ENCODE peak calls at places on chromosome 9, in four cellular contexts. One of them, this sample, is unnamed.

GRCh38 chr9:69204378-69204777 is 30.3 kb downstream of the TJP2 start:
- DNase-seq in GM12878: no peak
- DNase-seq in HepG2: no peak
- DNase-seq in K562: no peak
- DNase-seq in this sample: no peak

GRCh38 chr9:2359821-2360220 is 261.8 kb upstream of the VLDLR start:
- DNase-seq in GM12878: no peak
- DNase-seq in HepG2: no peak
- DNase-seq in K562: no peak
- DNase-seq in this sample: no peak

GRCh38 chr9:136619742-136620440 is 42.8 kb upstream of the EGFL7 start:
- DNase-seq in GM12878: no peak
- DNase-seq in HepG2: peak
- DNase-seq in K562: no peak
- DNase-seq in this sample: no peak

GRCh38 chr9:94904806-94905205 is 178.3 kb downstream of the AOPEP start:
- DNase-seq in GM12878: no peak
- DNase-seq in HepG2: peak
- DNase-seq in K562: no peak
- DNase-seq in this sample: no peak

GRCh38 chr9:112112941-112113399 is 62.1 kb downstream of the SUSD1 start:
- DNase-seq in GM12878: no peak
- DNase-seq in HepG2: peak
- DNase-seq in K562: no peak
- DNase-seq in this sample: peak

GRCh38 chr9:115006660-115007059 is 76.3 kb upstream of the TNFSF8 start:
- DNase-seq in GM12878: no peak
- DNase-seq in HepG2: no peak
- DNase-seq in K562: no peak
- DNase-seq in this sample: no peak

GRCh38 chr9:88090151-88090581 is 48.1 kb downstream of the SPATA31C2 start:
- DNase-seq in GM12878: no peak
- DNase-seq in HepG2: no peak
- DNase-seq in K562: no peak
- DNase-seq in this sample: peak

GRCh38 chr9:106731910-106732309 is 131.1 kb upstream of the ZNF462 start:
- DNase-seq in GM12878: no peak
- DNase-seq in HepG2: no peak
- DNase-seq in K562: no peak
- DNase-seq in this sample: no peak

GRCh38 chr9:118446962-118447490 is 742.8 kb downstream of the TLR4 start:
- DNase-seq in GM12878: no peak
- DNase-seq in HepG2: no peak
- DNase-seq in K562: no peak
- DNase-seq in this sample: no peak

GRCh38 chr9:96478829-96479371 is 28.9 kb downstream of the HABP4 start:
- DNase-seq in GM12878: peak
- DNase-seq in HepG2: no peak
- DNase-seq in K562: no peak
- DNase-seq in this sample: no peak

GRCh38 chr9:88742483-88742882 is 207.5 kb downstream of the NXNL2 start:
- DNase-seq in GM12878: no peak
- DNase-seq in HepG2: no peak
- DNase-seq in K562: no peak
- DNase-seq in this sample: no peak

GRCh38 chr9:137164370-137165249 is 5.2 kb downstream of the LRRC26 start:
- DNase-seq in GM12878: no peak
- DNase-seq in HepG2: no peak
- DNase-seq in K562: no peak
- DNase-seq in this sample: no peak

GRCh38 chr9:98998441-98999151 is 54.9 kb downstream of the COL15A1 start:
- DNase-seq in GM12878: no peak
- DNase-seq in HepG2: peak
- DNase-seq in K562: peak
- DNase-seq in this sample: peak

GRCh38 chr9:136155576-136155975 is 36.9 kb upstream of the TMEM250 start:
- DNase-seq in GM12878: no peak
- DNase-seq in HepG2: no peak
- DNase-seq in K562: no peak
- DNase-seq in this sample: no peak

GRCh38 chr9:86548220-86548619 is 194.0 kb upstream of the TUT7 start:
- DNase-seq in GM12878: no peak
- DNase-seq in HepG2: no peak
- DNase-seq in K562: no peak
- DNase-seq in this sample: no peak

GRCh38 chr9:21854594-21854993 is 52.2 kb downstream of the MTAP start:
- DNase-seq in GM12878: no peak
- DNase-seq in HepG2: peak
- DNase-seq in K562: no peak
- DNase-seq in this sample: no peak

GRCh38 chr9:33408087-33408486 is 5.7 kb upstream of the AQP7 start:
- DNase-seq in GM12878: no peak
- DNase-seq in HepG2: no peak
- DNase-seq in K562: no peak
- DNase-seq in this sample: no peak

GRCh38 chr9:121376214-121376830 is 6.3 kb upstream of the STOM start:
- DNase-seq in GM12878: no peak
- DNase-seq in HepG2: no peak
- DNase-seq in K562: no peak
- DNase-seq in this sample: no peak

GRCh38 chr9:117403848-117404247 is 11.0 kb downstream of the ASTN2 start:
- DNase-seq in GM12878: no peak
- DNase-seq in HepG2: no peak
- DNase-seq in K562: no peak
- DNase-seq in this sample: no peak

GRCh38 chr9:121636411-121636865 is 15.0 kb upstream of the DAB2IP start:
- DNase-seq in GM12878: no peak
- DNase-seq in HepG2: no peak
- DNase-seq in K562: no peak
- DNase-seq in this sample: no peak

GRCh38 chr9:136386018-136386417 is 12.5 kb upstream of the CARD9 start:
- DNase-seq in GM12878: no peak
- DNase-seq in HepG2: no peak
- DNase-seq in K562: no peak
- DNase-seq in this sample: no peak

GRCh38 chr9:33187519-33188218 is 20.5 kb upstream of the B4GALT1 start:
- DNase-seq in GM12878: no peak
- DNase-seq in HepG2: no peak
- DNase-seq in K562: no peak
- DNase-seq in this sample: no peak

GRCh38 chr9:116697341-116697740 is 10.2 kb downstream of the TRIM32 start:
- DNase-seq in GM12878: no peak
- DNase-seq in HepG2: no peak
- DNase-seq in K562: no peak
- DNase-seq in this sample: no peak

GRCh38 chr9:28234899-28235277 is 661.6 kb upstream of the C9orf72 start:
- DNase-seq in GM12878: no peak
- DNase-seq in HepG2: no peak
- DNase-seq in K562: no peak
- DNase-seq in this sample: no peak

GRCh38 chr9:108691614-108692013 is 164.2 kb downstream of the ACTL7B start:
- DNase-seq in GM12878: no peak
- DNase-seq in HepG2: peak
- DNase-seq in K562: no peak
- DNase-seq in this sample: no peak
- TF ChIP-seq FOXK2 in GM12878: no peak
- TF ChIP-seq FOXK2 in HepG2: no peak
- TF ChIP-seq FOXK2 in K562: no peak
- TF ChIP-seq FOXK2 in this sample: no peak

GRCh38 chr9:3856592-3856991 is 330.8 kb upstream of the RFX3 start:
- DNase-seq in GM12878: no peak
- DNase-seq in HepG2: no peak
- DNase-seq in K562: no peak
- DNase-seq in this sample: no peak

GRCh38 chr9:3852545-3852944 is 326.7 kb upstream of the RFX3 start:
- DNase-seq in GM12878: no peak
- DNase-seq in HepG2: no peak
- DNase-seq in K562: no peak
- DNase-seq in this sample: no peak

GRCh38 chr9:3855601-3856328 is 330.0 kb upstream of the RFX3 start:
- DNase-seq in GM12878: no peak
- DNase-seq in HepG2: no peak
- DNase-seq in K562: no peak
- DNase-seq in this sample: no peak

GRCh38 chr9:3858961-3859360 is 333.2 kb upstream of the RFX3 start:
- DNase-seq in GM12878: no peak
- DNase-seq in HepG2: no peak
- DNase-seq in K562: no peak
- DNase-seq in this sample: no peak

DNA sequence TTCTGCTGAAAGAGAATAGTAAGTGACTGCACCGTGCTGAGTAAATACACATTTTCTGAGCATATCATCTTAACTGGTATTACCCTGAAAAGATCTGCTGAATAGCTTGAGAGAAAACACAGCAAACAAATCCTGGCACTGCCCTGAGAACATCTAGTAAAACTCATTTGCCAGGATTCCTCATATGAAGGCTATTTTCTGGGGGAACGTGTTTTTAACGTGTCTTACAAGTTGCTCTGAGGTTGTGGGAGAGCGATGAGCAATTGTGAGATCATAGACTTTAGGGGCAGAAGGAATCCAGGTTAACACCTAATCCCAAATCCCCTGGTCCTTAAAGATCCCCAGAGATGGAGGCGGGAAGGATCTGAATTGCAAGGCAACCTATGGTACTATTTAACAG is 331.9 kb upstream of the RFX3 start:
- DNase-seq in GM12878: no peak
- DNase-seq in HepG2: no peak
- DNase-seq in K562: no peak
- DNase-seq in this sample: no peak
- TF ChIP-seq TARDBP in GM12878: no peak
- TF ChIP-seq TARDBP in HepG2: no peak
- TF ChIP-seq TARDBP in K562: no peak
- TF ChIP-seq TARDBP in this sample: no peak

DNA sequence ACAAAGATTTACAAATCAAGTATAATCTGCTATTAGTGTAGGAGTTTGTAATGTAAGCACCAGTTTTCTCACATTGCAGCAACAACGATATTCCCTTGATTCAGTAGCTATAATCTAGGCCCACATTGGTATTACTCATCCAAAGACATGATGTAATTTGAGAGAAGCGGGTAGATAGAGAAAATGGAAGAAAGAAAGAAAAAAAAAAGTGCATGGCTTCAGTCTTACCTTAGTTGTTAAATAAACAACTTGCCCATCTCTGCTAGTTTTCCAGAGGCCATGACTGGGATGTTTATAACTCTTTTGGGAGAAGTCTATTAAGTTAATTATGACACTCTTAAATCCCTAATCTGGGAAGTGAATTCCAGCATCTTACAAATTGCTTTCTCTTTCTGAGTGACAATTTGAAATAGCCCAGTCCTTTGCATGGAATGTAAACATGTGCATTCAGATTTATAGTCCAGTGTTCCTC is 2.8 kb downstream of the MELK start:
- DNase-seq in GM12878: no peak
- DNase-seq in HepG2: no peak
- DNase-seq in K562: no peak
- DNase-seq in this sample: no peak
- TF ChIP-seq BHLHE40 in GM12878: no peak
- TF ChIP-seq BHLHE40 in HepG2: no peak
- TF ChIP-seq BHLHE40 in K562: no peak
- TF ChIP-seq BHLHE40 in this sample: no peak

GRCh38 chr9:123761905-123762605 is 167.9 kb downstream of the DENND1A start:
- DNase-seq in GM12878: no peak
- DNase-seq in HepG2: peak
- DNase-seq in K562: no peak
- DNase-seq in this sample: no peak
- TF ChIP-seq FOXK2 in GM12878: no peak
- TF ChIP-seq FOXK2 in HepG2: no peak
- TF ChIP-seq FOXK2 in K562: no peak
- TF ChIP-seq FOXK2 in this sample: no peak

GRCh38 chr9:85269811-85270210 is 471.9 kb downstream of the AGTPBP1 start:
- DNase-seq in GM12878: no peak
- DNase-seq in HepG2: no peak
- DNase-seq in K562: no peak
- DNase-seq in this sample: no peak
- TF ChIP-seq TARDBP in GM12878: no peak
- TF ChIP-seq TARDBP in HepG2: no peak
- TF ChIP-seq TARDBP in K562: no peak
- TF ChIP-seq TARDBP in this sample: no peak